ENCODE peak calls at places on chromosomes 5 and 9, in eight cellular contexts. W is left ventricle myocardium inferior, E is stomach, H is pancreas, C is ascending aorta, N is neural progenitor cell, I is Peyer's patch, A is adrenal gland. O is an unnamed sample.

GRCh38 chr5:180601591-180602480 is 10.5 kb upstream of the SCGB3A1 start:
- DNase-seq in W (no peak), E (no peak), H (no peak), C (peak), N (no peak), I (peak), A (peak), O (peak)

GRCh38 chr5:179270581-179271300 is 74.5 kb downstream of the ADAMTS2 start:
- DNase-seq in W (peak), E (no peak), H (peak), C (peak), N (no peak), I (peak), A (peak), O (peak)

GRCh38 chr9:106892632-106893031 is 29.7 kb downstream of the ZNF462 start:
- DNase-seq in W (no peak), E (no peak), H (no peak), C (peak), N (peak), I (no peak), A (peak), O (no peak)

GRCh38 chr5:140341591-140341990 is 4.8 kb downstream of the HBEGF start:
- DNase-seq in W (peak), E (no peak), H (no peak), C (peak), N (no peak), I (no peak), A (no peak), O (peak)

GRCh38 chr9:19145881-19146280 is 18.6 kb upstream of the PLIN2 start:
- DNase-seq in W (no peak), E (no peak), H (no peak), C (no peak), N (no peak), I (no peak), A (no peak), O (no peak)

GRCh38 chr5:74241751-74242140 is 398.8 kb downstream of the ENC1 start:
- DNase-seq in W (no peak), E (no peak), H (no peak), C (no peak), N (no peak), I (no peak), A (no peak), O (no peak)

GRCh38 chr5:43227655-43228054 is 35.6 kb downstream of the NIM1K start:
- DNase-seq in W (no peak), E (no peak), H (no peak), C (no peak), N (peak), I (no peak), A (no peak), O (no peak)

GRCh38 chr5:42516282-42517042 is 93.2 kb downstream of the GHR start:
- DNase-seq in W (no peak), E (no peak), H (no peak), C (no peak), N (no peak), I (no peak), A (no peak), O (no peak)

GRCh38 chr9:111833941-111834340 is 39.2 kb upstream of the SHOC1 start:
- DNase-seq in W (no peak), E (no peak), H (no peak), C (no peak), N (no peak), I (no peak), A (peak), O (no peak)

GRCh38 chr9:94952553-94953373 is 226.3 kb downstream of the AOPEP start:
- DNase-seq in W (no peak), E (no peak), H (no peak), C (peak), N (no peak), I (no peak), A (peak), O (peak)

GRCh38 chr9:37398464-37399025 is 24.0 kb upstream of the GRHPR start:
- DNase-seq in W (no peak), E (no peak), H (no peak), C (no peak), N (no peak), I (no peak), A (no peak), O (no peak)

GRCh38 chr5:146721073-146721830 is 157.3 kb downstream of the PPP2R2B start:
- DNase-seq in W (no peak), E (no peak), H (no peak), C (no peak), N (no peak), I (no peak), A (no peak), O (no peak)

GRCh38 chr9:123548749-123549545 is 192.9 kb downstream of the CRB2 start:
- DNase-seq in W (no peak), E (no peak), H (no peak), C (no peak), N (no peak), I (no peak), A (no peak), O (no peak)

GRCh38 chr5:148963679-148964078 is 99.2 kb downstream of the SH3TC2 start:
- DNase-seq in W (no peak), E (no peak), H (no peak), C (no peak), N (no peak), I (no peak), A (peak), O (no peak)

GRCh38 chr5:178116406-178116885 is 3.1 kb downstream of the N4BP3 start:
- DNase-seq in W (no peak), E (no peak), H (no peak), C (no peak), N (no peak), I (no peak), A (no peak), O (no peak)

GRCh38 chr9:129703667-129704355 is 38.4 kb downstream of the PRRX2 start:
- DNase-seq in W (no peak), E (no peak), H (no peak), C (peak), N (no peak), I (no peak), A (no peak), O (no peak)

GRCh38 chr5:107542831-107543231 is 127.9 kb downstream of the EFNA5 start:
- DNase-seq in W (peak), E (peak), H (peak), C (peak), N (no peak), I (peak), A (peak), O (peak)

GRCh38 chr9:109458453-109459211 is 39.5 kb downstream of the PTPN3 start:
- DNase-seq in W (no peak), E (no peak), H (no peak), C (no peak), N (no peak), I (no peak), A (peak), O (peak)

GRCh38 chr5:164581889-164582288 is 1076.5 kb downstream of the MAT2B start:
- DNase-seq in W (no peak), E (no peak), H (no peak), C (no peak), N (no peak), I (no peak), A (no peak), O (no peak)

GRCh38 chr9:121609845-121610637 is 41.4 kb upstream of the DAB2IP start:
- DNase-seq in W (no peak), E (peak), H (peak), C (peak), N (no peak), I (no peak), A (peak), O (no peak)

GRCh38 chr5:177526191-177526590 is 9.4 kb upstream of the DDX41 start:
- DNase-seq in W (no peak), E (no peak), H (peak), C (no peak), N (no peak), I (no peak), A (peak), O (no peak)

GRCh38 chr5:34929720-34930526 is 564 bp downstream of the DNAJC21 start:
- DNase-seq in W (peak), E (peak), H (peak), C (peak), N (peak), I (peak), A (peak), O (peak)

GRCh38 chr5:176676361-176676824 is 29.1 kb downstream of the TSPAN17 start:
- DNase-seq in W (peak), E (no peak), H (no peak), C (no peak), N (no peak), I (no peak), A (no peak), O (no peak)

GRCh38 chr9:69502671-69503301 is 169.4 kb downstream of the APBA1 start:
- DNase-seq in W (no peak), E (no peak), H (no peak), C (no peak), N (no peak), I (no peak), A (no peak), O (no peak)

GRCh38 chr9:127976498-127976897 is 4.3 kb downstream of the EEIG1 start:
- DNase-seq in W (no peak), E (peak), H (no peak), C (no peak), N (no peak), I (peak), A (no peak), O (peak)

DNA sequence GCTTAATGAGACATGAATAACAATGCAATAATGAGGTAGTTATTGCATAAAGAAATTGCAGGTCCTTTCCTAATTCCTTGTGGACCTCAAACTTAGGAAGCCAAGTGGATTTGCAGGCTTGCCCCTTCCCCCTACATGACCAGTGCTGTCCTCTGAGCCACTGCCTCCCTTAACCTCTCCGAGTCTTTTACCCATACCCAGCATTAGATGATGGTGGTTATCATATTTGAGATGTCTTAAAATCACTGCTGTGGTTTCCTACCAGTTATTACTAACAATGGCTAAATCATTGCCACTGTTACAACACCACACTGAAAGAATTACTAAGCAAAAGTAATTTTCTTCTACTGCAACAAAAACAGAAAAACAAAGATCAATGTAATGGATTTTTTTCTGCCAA is 170.8 kb downstream of the EDIL3 start:
- DNase-seq in W (no peak), E (no peak), H (no peak), C (no peak), N (no peak), I (no peak), A (no peak), O (no peak)
- H3K27ac ChIP-seq in W (no peak), E (no peak), H (no peak), C (no peak), N (no peak), I (no peak), A (no peak), O (no peak)

DNA sequence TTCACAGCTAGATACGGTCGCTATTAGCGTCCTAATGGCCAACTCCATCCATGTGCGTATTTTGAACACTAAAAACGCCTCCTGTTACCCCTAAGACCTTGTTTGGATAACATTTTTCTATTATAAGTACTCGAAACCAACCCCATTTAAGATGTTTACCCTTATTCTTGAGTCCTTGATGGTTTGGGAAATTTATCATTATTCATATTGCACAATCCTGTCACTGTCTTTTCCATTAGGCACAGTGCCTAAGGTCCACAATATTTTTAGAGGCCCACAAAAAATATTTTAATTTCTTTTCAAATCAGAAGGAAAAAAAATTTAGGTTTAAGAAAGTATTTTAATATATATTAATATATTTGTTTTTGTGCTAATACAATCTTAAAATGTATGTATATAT is 1.3 kb upstream of the LIFR start:
- DNase-seq in W (no peak), E (no peak), H (no peak), C (no peak), N (no peak), I (no peak), A (no peak), O (no peak)
- H3K4me3 ChIP-seq in W (peak), E (peak), H (peak), C (peak), N (peak), I (no peak), A (peak), O (peak)

GRCh38 chr5:91190333-91190680 is 192.8 kb downstream of the ARRDC3 start:
- DNase-seq in W (no peak), E (no peak), H (no peak), C (no peak), N (no peak), I (no peak), A (no peak), O (no peak)
- H3K27ac ChIP-seq in W (peak), E (peak), H (peak), C (no peak), N (no peak), I (peak), A (peak), O (no peak)

DNA sequence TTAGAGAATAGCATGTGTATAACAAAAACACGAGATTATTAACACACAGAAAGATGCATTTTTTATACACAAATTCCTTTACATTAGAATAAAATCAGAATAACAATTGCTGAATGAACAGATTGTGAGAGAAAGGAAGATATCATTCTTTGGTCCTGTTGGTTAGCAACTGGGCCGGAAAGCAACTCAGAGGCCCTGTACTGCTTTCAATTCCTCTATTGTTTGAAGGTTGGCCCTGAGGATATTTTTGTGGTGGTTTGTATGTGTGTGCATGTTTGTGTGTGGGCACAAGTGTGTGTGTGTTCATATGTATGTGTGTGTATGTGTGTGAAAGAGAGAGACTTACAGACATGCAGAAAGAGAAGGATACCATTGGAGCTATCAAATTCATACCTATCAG is 356.8 kb upstream of the DMAC1 start:
- DNase-seq in W (no peak), E (no peak), H (no peak), C (no peak), N (no peak), I (no peak), A (no peak), O (no peak)
- H3K4me3 ChIP-seq in W (no peak), E (no peak), H (no peak), C (no peak), N (no peak), I (no peak), A (no peak), O (no peak)

DNA sequence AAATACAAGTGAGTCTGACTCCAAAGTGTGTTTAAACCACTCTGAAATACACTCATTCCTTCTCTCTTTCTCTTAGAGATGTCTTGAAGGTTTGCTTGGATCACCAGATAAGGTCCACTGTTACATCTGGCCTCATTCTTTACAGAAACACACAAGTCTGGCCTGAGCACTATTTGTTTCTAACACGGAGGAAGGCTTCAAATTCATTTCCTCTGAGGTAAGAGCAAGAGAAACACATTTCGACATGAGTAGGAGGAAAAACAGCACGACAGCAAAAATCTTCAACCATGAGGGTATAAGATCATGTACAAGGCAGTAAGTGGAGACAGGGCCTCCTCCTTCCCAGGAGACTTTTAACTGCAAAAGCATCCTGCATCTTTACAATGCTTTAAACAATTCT is 8.0 kb downstream of the SIL1 start:
- DNase-seq in W (no peak), E (no peak), H (no peak), C (no peak), N (no peak), I (no peak), A (no peak), O (no peak)
- H3K27ac ChIP-seq in W (peak), E (no peak), H (no peak), C (peak), N (no peak), I (no peak), A (no peak), O (no peak)

DNA sequence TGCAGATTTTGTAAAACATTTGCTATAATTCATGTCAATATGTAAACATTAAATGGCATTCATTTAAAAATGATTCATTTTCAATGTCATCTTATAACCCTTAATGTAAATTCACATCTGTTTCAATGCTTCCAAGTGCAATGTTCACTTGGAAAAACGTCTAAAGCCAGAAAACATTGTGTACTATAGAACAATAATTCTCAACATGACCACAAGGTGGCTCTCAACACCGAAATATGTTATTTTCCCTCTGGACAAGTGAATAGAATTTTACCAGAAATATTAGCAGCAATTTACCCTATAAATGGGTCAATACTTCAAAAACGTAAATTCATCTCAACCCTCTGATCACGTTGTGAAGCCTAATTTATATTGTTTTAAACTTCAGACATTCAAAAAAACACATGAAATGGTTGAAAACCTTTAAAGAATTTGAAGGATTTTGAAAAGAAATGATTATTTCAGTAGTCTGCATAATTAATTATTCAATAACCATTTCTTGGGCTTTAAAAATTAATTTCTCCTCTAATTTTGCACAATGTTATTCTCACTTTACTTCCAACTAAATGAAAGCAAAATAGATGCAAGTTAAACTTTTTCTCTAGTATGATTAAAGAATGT is 11.0 kb downstream of the CDH10 start:
- DNase-seq in W (no peak), E (no peak), H (no peak), C (no peak), N (peak), I (no peak), A (no peak), O (no peak)
- H3K4me3 ChIP-seq in W (no peak), E (no peak), H (no peak), C (no peak), N (no peak), I (no peak), A (no peak), O (no peak)

GRCh38 chr5:173575985-173576384 is 40.5 kb downstream of the BOD1 start:
- DNase-seq in W (no peak), E (no peak), H (no peak), C (no peak), N (no peak), I (no peak), A (no peak), O (no peak)

GRCh38 chr5:173574983-173575382 is 41.5 kb downstream of the BOD1 start:
- DNase-seq in W (no peak), E (no peak), H (no peak), C (no peak), N (no peak), I (no peak), A (no peak), O (no peak)

GRCh38 chr5:173577166-173577565 is 39.3 kb downstream of the BOD1 start:
- DNase-seq in W (no peak), E (no peak), H (no peak), C (no peak), N (no peak), I (no peak), A (no peak), O (no peak)

GRCh38 chr5:173578947-173579615 is 37.4 kb downstream of the BOD1 start:
- DNase-seq in W (no peak), E (no peak), H (no peak), C (no peak), N (no peak), I (no peak), A (no peak), O (no peak)

DNA sequence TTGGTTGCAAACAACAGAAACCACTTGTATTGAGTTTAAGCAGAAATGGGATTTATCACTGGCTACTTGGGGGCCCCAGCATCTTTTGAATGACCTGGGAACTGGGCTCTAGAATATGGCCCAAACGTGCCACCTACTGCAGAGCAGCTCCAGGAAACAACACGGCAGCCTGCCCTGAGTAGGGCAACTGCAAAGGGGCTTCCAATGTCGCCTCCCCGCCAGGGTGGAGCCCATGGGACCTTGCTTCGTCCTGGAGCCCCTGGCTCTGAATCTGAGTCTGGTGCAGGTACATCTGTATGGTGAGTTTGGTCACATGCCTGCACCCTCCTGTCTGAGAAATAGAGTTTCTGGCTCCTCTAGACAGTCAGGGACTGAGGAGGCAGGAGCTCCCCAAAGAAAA is 38.6 kb downstream of the BOD1 start:
- DNase-seq in W (no peak), E (no peak), H (no peak), C (no peak), N (no peak), I (no peak), A (no peak), O (no peak)
- H3K27ac ChIP-seq in W (no peak), E (no peak), H (no peak), C (no peak), N (no peak), I (no peak), A (no peak), O (no peak)

O was measured in dorsolateral prefrontal cortex.